ENCODE peak calls at places on chromosome X, in eight cellular contexts. Q is amygdala; L is stimulated activated CD4-positive, alpha-beta T cell treated with anti-CD3 and anti-CD28 coated beads, Interleukin-15, amount 100 ng/mL, for 1 hour; A is activated naive CD4-positive, alpha-beta T cell treated with Interleukin-2 at 50 U/mL for 16 hours; C is KBM-7; Z is NCI-H1105 treated with DMSO at 0.1 percent for 48 hours; G is DMS153; F is T follicular helper cell. S is an unnamed sample.

GRCh38 chrX:40434947-40435346 is 145.8 kb upstream of the ATP6AP2 start:
- DNase-seq in Q (peak; percentile 1), L (no peak), A (no peak), C (peak; percentile 75), Z (peak; percentile 75), G (peak; percentile 63), F (no peak), S (peak; percentile 39)

GRCh38 chrX:29466441-29466840 is 748.9 kb upstream of the MAGEB2 start:
- DNase-seq in Q (no peak), L (no peak), A (no peak), C (no peak), Z (no peak), G (no peak), F (no peak), S (peak; percentile 24)

GRCh38 chrX:12021708-12022107 is 116.6 kb upstream of the FRMPD4 start:
- DNase-seq in Q (no peak), L (no peak), A (no peak), C (no peak), Z (no peak), G (no peak), F (no peak), S (peak; percentile 24)

GRCh38 chrX:24859211-24859841 is 156.4 kb downstream of the ARX start:
- DNase-seq in Q (no peak), L (no peak), A (no peak), C (no peak), Z (no peak), G (no peak), F (no peak), S (no peak)

GRCh38 chrX:20455001-20455400 is 188.3 kb upstream of the RPS6KA3 start:
- DNase-seq in Q (no peak), L (no peak), A (no peak), C (no peak), Z (no peak), G (no peak), F (no peak), S (no peak)

GRCh38 chrX:40151211-40152172 is 53.7 kb upstream of the BCOR start:
- DNase-seq in Q (no peak), L (no peak), A (no peak), C (no peak), Z (no peak), G (no peak), F (no peak), S (no peak)

GRCh38 chrX:145823132-145823531 is 5.5 kb downstream of the SLITRK2 start:
- DNase-seq in Q (no peak), L (no peak), A (no peak), C (no peak), Z (no peak), G (no peak), F (no peak), S (no peak)

GRCh38 chrX:70434914-70435586 is 9.6 kb upstream of the DLG3 start:
- DNase-seq in Q (no peak), L (no peak), A (no peak), C (no peak), Z (no peak), G (no peak), F (no peak), S (peak; percentile 26)

GRCh38 chrX:103063191-103063845 is 653 bp downstream of the BEX1 start:
- DNase-seq in Q (peak; percentile 4), L (no peak), A (no peak), C (no peak), Z (peak; percentile 54), G (no peak), F (no peak), S (peak; percentile 55)

GRCh38 chrX:40146471-40147398 is 49.0 kb upstream of the BCOR start:
- DNase-seq in Q (no peak), L (no peak), A (peak; percentile 31), C (peak; percentile 59), Z (no peak), G (no peak), F (no peak), S (peak; percentile 42)

GRCh38 chrX:49958727-49959126 is 36.3 kb downstream of the CLCN5 start:
- DNase-seq in Q (no peak), L (no peak), A (no peak), C (no peak), Z (no peak), G (no peak), F (no peak), S (no peak)

GRCh38 chrX:43065978-43066377 is 288.0 kb upstream of the PPP1R2C start:
- DNase-seq in Q (no peak), L (no peak), A (no peak), C (no peak), Z (no peak), G (no peak), F (no peak), S (peak; percentile 0)

GRCh38 chrX:153400146-153401132 is 711 bp downstream of the PNMA6E start:
- DNase-seq in Q (no peak), L (no peak), A (peak; percentile 56), C (peak; percentile 87), Z (no peak), G (no peak), F (peak; percentile 31), S (peak; percentile 18)

GRCh38 chrX:118552501-118552900 is 56.9 kb downstream of the DOCK11 start:
- DNase-seq in Q (no peak), L (no peak), A (no peak), C (no peak), Z (no peak), G (no peak), F (no peak), S (peak; percentile 56)

GRCh38 chrX:150201391-150201790 is 161.7 kb upstream of the MAMLD1 start:
- DNase-seq in Q (no peak), L (no peak), A (no peak), C (no peak), Z (no peak), G (no peak), F (no peak), S (no peak)

GRCh38 chrX:41721590-41721989 is 2.4 kb upstream of the GPR82 start:
- DNase-seq in Q (no peak), L (no peak), A (no peak), C (no peak), Z (no peak), G (no peak), F (no peak), S (no peak)

GRCh38 chrX:119692241-119693031 is 532 bp downstream of the SEPTIN6 start:
- DNase-seq in Q (no peak), L (peak; percentile 37), A (peak; percentile 69), C (peak; percentile 73), Z (peak; percentile 21), G (no peak), F (peak; percentile 71), S (peak; percentile 62)

GRCh38 chrX:139930923-139931645 is 1.8 kb downstream of the ATP11C start:
- DNase-seq in Q (no peak), L (peak; percentile 1), A (peak; percentile 19), C (peak; percentile 78), Z (no peak), G (peak; percentile 13), F (no peak), S (peak; percentile 8)

GRCh38 chrX:155031657-155032056 is 5.0 kb downstream of the FUNDC2 start:
- DNase-seq in Q (no peak), L (no peak), A (no peak), C (no peak), Z (no peak), G (no peak), F (no peak), S (no peak)

GRCh38 chrX:6021316-6022091 is 207.2 kb downstream of the NLGN4X start:
- DNase-seq in Q (no peak), L (no peak), A (no peak), C (peak; percentile 66), Z (peak; percentile 37), G (peak; percentile 18), F (no peak), S (peak; percentile 10)

GRCh38 chrX:13473666-13474516 is 95.5 kb upstream of the EGFL6 start:
- DNase-seq in Q (no peak), L (no peak), A (peak; percentile 2), C (no peak), Z (no peak), G (no peak), F (no peak), S (peak; percentile 33)

GRCh38 chrX:47936224-47936939 is 67.4 kb downstream of the ZNF182 start:
- DNase-seq in Q (no peak), L (no peak), A (no peak), C (peak; percentile 89), Z (peak; percentile 56), G (no peak), F (no peak), S (peak; percentile 2)

GRCh38 chrX:133783273-133783672 is 202.1 kb downstream of the GPC3 start:
- DNase-seq in Q (no peak), L (no peak), A (no peak), C (no peak), Z (no peak), G (no peak), F (no peak), S (no peak)

GRCh38 chrX:46686003-46686645 is 72.8 kb downstream of the SLC9A7 start:
- DNase-seq in Q (no peak), L (no peak), A (peak; percentile 33), C (peak; percentile 73), Z (peak; percentile 25), G (no peak), F (peak; percentile 15), S (peak; percentile 63)

GRCh38 chrX:18471296-18471695 is 45.9 kb downstream of the CDKL5 start:
- DNase-seq in Q (no peak), L (no peak), A (no peak), C (no peak), Z (no peak), G (no peak), F (no peak), S (no peak)

GRCh38 chrX:139803224-139803623 is 95.3 kb upstream of the MCF2 start:
- DNase-seq in Q (no peak), L (no peak), A (no peak), C (no peak), Z (no peak), G (no peak), F (no peak), S (no peak)

GRCh38 chrX:66632473-66632872 is 6.4 kb downstream of the EDA2R start:
- DNase-seq in Q (no peak), L (no peak), A (no peak), C (no peak), Z (no peak), G (no peak), F (no peak), S (peak; percentile 13)

GRCh38 chrX:40245411-40246140 is 147.8 kb upstream of the BCOR start:
- DNase-seq in Q (no peak), L (no peak), A (no peak), C (no peak), Z (no peak), G (no peak), F (no peak), S (peak; percentile 78)

GRCh38 chrX:84248226-84248625 is 60.2 kb upstream of the RPS6KA6 start:
- DNase-seq in Q (no peak), L (no peak), A (no peak), C (no peak), Z (no peak), G (no peak), F (no peak), S (peak; percentile 25)

GRCh38 chrX:349196-349595 is 30.6 kb upstream of the GTPBP6 start:
- DNase-seq in Q (no peak), L (no peak), A (no peak), C (no peak), Z (no peak), G (no peak), F (no peak), S (peak; percentile 28)

GRCh38 chrX:14832151-14832550 is 40.7 kb downstream of the FANCB start:
- DNase-seq in Q (no peak), L (no peak), A (no peak), C (no peak), Z (no peak), G (no peak), F (no peak), S (peak; percentile 26)

GRCh38 chrX:39470588-39471155 is 627.1 kb downstream of the BCOR start:
- DNase-seq in Q (no peak), L (no peak), A (no peak), C (no peak), Z (no peak), G (no peak), F (no peak), S (peak; percentile 63)

GRCh38 chrX:3962511-3963350 is 249.3 kb upstream of the PRKX start:
- DNase-seq in Q (no peak), L (no peak), A (no peak), C (peak; percentile 51), Z (peak; percentile 44), G (no peak), F (no peak), S (peak; percentile 11)